ENCODE peak calls at places on chromosomes 16 and 17, in seven cellular contexts. One of them, this sample, is unnamed.

GRCh38 chr16:54720259-54720658 is 210.4 kb upstream of the IRX5 start:
- DNase-seq in lung: peak
- DNase-seq in OCI-LY7: no peak
- DNase-seq in CD8-positive, alpha-beta T cell: no peak
- DNase-seq in CD8-positive, alpha-beta memory T cell: no peak
- DNase-seq in tibial artery: no peak
- DNase-seq in dorsolateral prefrontal cortex: no peak
- DNase-seq in this sample: no peak

GRCh38 chr17:30208214-30208613 is 27.3 kb downstream of the SLC6A4 start:
- DNase-seq in CD8-positive, alpha-beta T cell: no peak
- DNase-seq in dorsolateral prefrontal cortex: no peak
- DNase-seq in OCI-LY7: no peak
- DNase-seq in tibial artery: no peak
- DNase-seq in CD8-positive, alpha-beta memory T cell: no peak
- DNase-seq in lung: no peak
- DNase-seq in this sample: no peak

GRCh38 chr17:30716461-30717289 is 107.8 kb downstream of the CRLF3 start:
- DNase-seq in CD8-positive, alpha-beta T cell: no peak
- DNase-seq in OCI-LY7: peak
- DNase-seq in lung: no peak
- DNase-seq in dorsolateral prefrontal cortex: peak
- DNase-seq in tibial artery: no peak
- DNase-seq in CD8-positive, alpha-beta memory T cell: no peak
- DNase-seq in this sample: no peak

GRCh38 chr16:75732871-75733270 is 6.6 kb upstream of the CPHXL start:
- DNase-seq in lung: no peak
- DNase-seq in CD8-positive, alpha-beta memory T cell: no peak
- DNase-seq in dorsolateral prefrontal cortex: no peak
- DNase-seq in CD8-positive, alpha-beta T cell: no peak
- DNase-seq in OCI-LY7: no peak
- DNase-seq in tibial artery: no peak
- DNase-seq in this sample: no peak

GRCh38 chr17:79438045-79438444 is 172.8 kb downstream of the RBFOX3 start:
- DNase-seq in dorsolateral prefrontal cortex: no peak
- DNase-seq in CD8-positive, alpha-beta memory T cell: no peak
- DNase-seq in OCI-LY7: no peak
- DNase-seq in lung: no peak
- DNase-seq in tibial artery: no peak
- DNase-seq in CD8-positive, alpha-beta T cell: no peak
- DNase-seq in this sample: no peak

GRCh38 chr16:15618392-15618791 is 24.6 kb downstream of the MARF1 start:
- DNase-seq in tibial artery: no peak
- DNase-seq in lung: no peak
- DNase-seq in OCI-LY7: no peak
- DNase-seq in dorsolateral prefrontal cortex: no peak
- DNase-seq in CD8-positive, alpha-beta memory T cell: no peak
- DNase-seq in CD8-positive, alpha-beta T cell: no peak
- DNase-seq in this sample: no peak

GRCh38 chr16:66984902-66985311 is 3.5 kb upstream of the CES4A start:
- DNase-seq in OCI-LY7: no peak
- DNase-seq in CD8-positive, alpha-beta T cell: no peak
- DNase-seq in tibial artery: no peak
- DNase-seq in lung: no peak
- DNase-seq in dorsolateral prefrontal cortex: no peak
- DNase-seq in CD8-positive, alpha-beta memory T cell: no peak
- DNase-seq in this sample: no peak

GRCh38 chr16:70158261-70158939 is 15.2 kb upstream of the CLEC18C start:
- DNase-seq in lung: no peak
- DNase-seq in dorsolateral prefrontal cortex: no peak
- DNase-seq in OCI-LY7: no peak
- DNase-seq in CD8-positive, alpha-beta memory T cell: no peak
- DNase-seq in tibial artery: no peak
- DNase-seq in CD8-positive, alpha-beta T cell: no peak
- DNase-seq in this sample: no peak

GRCh38 chr17:31085563-31085962 is 9.2 kb upstream of the NF1 start:
- DNase-seq in CD8-positive, alpha-beta memory T cell: no peak
- DNase-seq in tibial artery: no peak
- DNase-seq in lung: no peak
- DNase-seq in OCI-LY7: no peak
- DNase-seq in dorsolateral prefrontal cortex: no peak
- DNase-seq in CD8-positive, alpha-beta T cell: no peak
- DNase-seq in this sample: no peak

GRCh38 chr17:290121-290521 is 62.5 kb downstream of the RPH3AL start:
- DNase-seq in tibial artery: peak
- DNase-seq in CD8-positive, alpha-beta T cell: no peak
- DNase-seq in lung: no peak
- DNase-seq in OCI-LY7: no peak
- DNase-seq in CD8-positive, alpha-beta memory T cell: no peak
- DNase-seq in dorsolateral prefrontal cortex: peak
- DNase-seq in this sample: no peak

GRCh38 chr16:66364117-66364958 is 2.2 kb upstream of the CDH5 start:
- DNase-seq in OCI-LY7: no peak
- DNase-seq in CD8-positive, alpha-beta T cell: no peak
- DNase-seq in lung: no peak
- DNase-seq in dorsolateral prefrontal cortex: no peak
- DNase-seq in CD8-positive, alpha-beta memory T cell: no peak
- DNase-seq in tibial artery: peak
- DNase-seq in this sample: no peak

GRCh38 chr16:5252800-5253199 is 155.2 kb upstream of the EEF2KMT start:
- DNase-seq in OCI-LY7: no peak
- DNase-seq in CD8-positive, alpha-beta T cell: no peak
- DNase-seq in dorsolateral prefrontal cortex: no peak
- DNase-seq in tibial artery: no peak
- DNase-seq in lung: no peak
- DNase-seq in CD8-positive, alpha-beta memory T cell: no peak
- DNase-seq in this sample: no peak

GRCh38 chr17:82020874-82021727 is 1.6 kb downstream of the CENPX start:
- DNase-seq in dorsolateral prefrontal cortex: peak
- DNase-seq in tibial artery: peak
- DNase-seq in CD8-positive, alpha-beta T cell: peak
- DNase-seq in lung: peak
- DNase-seq in CD8-positive, alpha-beta memory T cell: peak
- DNase-seq in OCI-LY7: peak
- DNase-seq in this sample: peak

GRCh38 chr17:74493381-74493833 is 27.0 kb downstream of the CD300A start:
- DNase-seq in tibial artery: peak
- DNase-seq in OCI-LY7: peak
- DNase-seq in CD8-positive, alpha-beta memory T cell: peak
- DNase-seq in CD8-positive, alpha-beta T cell: peak
- DNase-seq in dorsolateral prefrontal cortex: peak
- DNase-seq in lung: peak
- DNase-seq in this sample: no peak

GRCh38 chr16:9610727-9611126 is 519.3 kb downstream of the HAPSTR1 start:
- DNase-seq in tibial artery: no peak
- DNase-seq in OCI-LY7: no peak
- DNase-seq in CD8-positive, alpha-beta memory T cell: no peak
- DNase-seq in CD8-positive, alpha-beta T cell: no peak
- DNase-seq in lung: no peak
- DNase-seq in dorsolateral prefrontal cortex: no peak
- DNase-seq in this sample: no peak

GRCh38 chr17:6752068-6752909 is 3.6 kb upstream of the XAF1 start:
- DNase-seq in CD8-positive, alpha-beta memory T cell: no peak
- DNase-seq in tibial artery: peak
- DNase-seq in lung: peak
- DNase-seq in CD8-positive, alpha-beta T cell: no peak
- DNase-seq in dorsolateral prefrontal cortex: no peak
- DNase-seq in OCI-LY7: no peak
- DNase-seq in this sample: no peak

GRCh38 chr16:2904922-2905240 is 6.8 kb upstream of the FLYWCH1 start:
- DNase-seq in CD8-positive, alpha-beta memory T cell: no peak
- DNase-seq in OCI-LY7: no peak
- DNase-seq in CD8-positive, alpha-beta T cell: no peak
- DNase-seq in tibial artery: no peak
- DNase-seq in lung: no peak
- DNase-seq in dorsolateral prefrontal cortex: no peak
- DNase-seq in this sample: no peak
- H3K27ac ChIP-seq in CD8-positive, alpha-beta memory T cell: peak
- H3K27ac ChIP-seq in OCI-LY7: peak
- H3K27ac ChIP-seq in CD8-positive, alpha-beta T cell: peak
- H3K27ac ChIP-seq in tibial artery: peak
- H3K27ac ChIP-seq in lung: peak
- H3K27ac ChIP-seq in dorsolateral prefrontal cortex: peak
- H3K27ac ChIP-seq in this sample: peak

GRCh38 chr17:41711669-41712400 is at the start of gene GAST:
- DNase-seq in lung: no peak
- DNase-seq in OCI-LY7: no peak
- DNase-seq in CD8-positive, alpha-beta memory T cell: no peak
- DNase-seq in tibial artery: no peak
- DNase-seq in dorsolateral prefrontal cortex: no peak
- DNase-seq in CD8-positive, alpha-beta T cell: no peak
- DNase-seq in this sample: no peak

GRCh38 chr17:41718287-41718645 is 6.1 kb downstream of the GAST start:
- DNase-seq in CD8-positive, alpha-beta memory T cell: no peak
- DNase-seq in lung: no peak
- DNase-seq in dorsolateral prefrontal cortex: no peak
- DNase-seq in OCI-LY7: no peak
- DNase-seq in tibial artery: no peak
- DNase-seq in CD8-positive, alpha-beta T cell: no peak
- DNase-seq in this sample: peak

GRCh38 chr17:41717408-41718286 is 5.5 kb downstream of the GAST start:
- DNase-seq in CD8-positive, alpha-beta memory T cell: no peak
- DNase-seq in tibial artery: no peak
- DNase-seq in lung: no peak
- DNase-seq in CD8-positive, alpha-beta T cell: no peak
- DNase-seq in dorsolateral prefrontal cortex: no peak
- DNase-seq in OCI-LY7: no peak
- DNase-seq in this sample: no peak
- H3K27ac ChIP-seq in CD8-positive, alpha-beta memory T cell: no peak
- H3K27ac ChIP-seq in tibial artery: no peak
- H3K27ac ChIP-seq in lung: no peak
- H3K27ac ChIP-seq in CD8-positive, alpha-beta T cell: no peak
- H3K27ac ChIP-seq in dorsolateral prefrontal cortex: no peak
- H3K27ac ChIP-seq in OCI-LY7: no peak
- H3K27ac ChIP-seq in this sample: peak

GRCh38 chr17:80664217-80664780 is 119.7 kb downstream of the RPTOR start:
- DNase-seq in tibial artery: no peak
- DNase-seq in OCI-LY7: no peak
- DNase-seq in lung: no peak
- DNase-seq in CD8-positive, alpha-beta T cell: no peak
- DNase-seq in CD8-positive, alpha-beta memory T cell: no peak
- DNase-seq in dorsolateral prefrontal cortex: no peak
- DNase-seq in this sample: no peak
- H3K27ac ChIP-seq in tibial artery: no peak
- H3K27ac ChIP-seq in OCI-LY7: peak
- H3K27ac ChIP-seq in lung: peak
- H3K27ac ChIP-seq in CD8-positive, alpha-beta T cell: peak
- H3K27ac ChIP-seq in CD8-positive, alpha-beta memory T cell: no peak
- H3K27ac ChIP-seq in dorsolateral prefrontal cortex: no peak
- H3K27ac ChIP-seq in this sample: no peak

GRCh38 chr17:8499614-8500013 is 63.9 kb downstream of the NDEL1 start:
- DNase-seq in CD8-positive, alpha-beta memory T cell: no peak
- DNase-seq in tibial artery: no peak
- DNase-seq in CD8-positive, alpha-beta T cell: no peak
- DNase-seq in dorsolateral prefrontal cortex: no peak
- DNase-seq in OCI-LY7: no peak
- DNase-seq in lung: no peak
- DNase-seq in this sample: no peak

GRCh38 chr17:8503368-8503767 is 67.7 kb downstream of the NDEL1 start:
- DNase-seq in lung: no peak
- DNase-seq in CD8-positive, alpha-beta memory T cell: no peak
- DNase-seq in OCI-LY7: no peak
- DNase-seq in dorsolateral prefrontal cortex: no peak
- DNase-seq in tibial artery: peak
- DNase-seq in CD8-positive, alpha-beta T cell: no peak
- DNase-seq in this sample: no peak

GRCh38 chr17:8503807-8504206 is 68.1 kb downstream of the NDEL1 start:
- DNase-seq in CD8-positive, alpha-beta T cell: no peak
- DNase-seq in dorsolateral prefrontal cortex: no peak
- DNase-seq in CD8-positive, alpha-beta memory T cell: no peak
- DNase-seq in lung: no peak
- DNase-seq in tibial artery: no peak
- DNase-seq in OCI-LY7: no peak
- DNase-seq in this sample: no peak

GRCh38 chr17:8500609-8501008 is 64.9 kb downstream of the NDEL1 start:
- DNase-seq in OCI-LY7: no peak
- DNase-seq in lung: no peak
- DNase-seq in dorsolateral prefrontal cortex: no peak
- DNase-seq in tibial artery: no peak
- DNase-seq in CD8-positive, alpha-beta memory T cell: no peak
- DNase-seq in CD8-positive, alpha-beta T cell: no peak
- DNase-seq in this sample: no peak

DNA sequence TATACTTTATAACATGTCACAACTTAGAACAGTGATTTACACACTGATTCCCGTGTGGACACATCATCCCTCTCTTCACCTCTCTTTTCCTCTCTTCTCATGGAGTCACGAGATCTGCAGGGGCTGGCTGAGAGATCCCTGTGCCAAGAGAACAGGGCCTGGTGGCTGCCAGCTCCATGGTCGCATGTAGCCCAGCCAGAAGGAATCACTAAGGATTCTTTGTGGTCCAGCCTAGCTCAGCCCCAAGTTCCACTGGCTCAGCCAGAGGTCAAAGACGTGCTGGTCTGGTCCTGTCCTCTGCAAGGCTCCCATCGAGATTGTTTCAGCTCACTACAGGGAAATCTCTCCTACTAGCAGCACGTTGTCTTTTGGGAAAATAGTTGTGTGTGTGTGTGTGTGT is 66.4 kb downstream of the NDEL1 start:
- DNase-seq in lung: no peak
- DNase-seq in dorsolateral prefrontal cortex: no peak
- DNase-seq in CD8-positive, alpha-beta memory T cell: no peak
- DNase-seq in CD8-positive, alpha-beta T cell: no peak
- DNase-seq in OCI-LY7: no peak
- DNase-seq in tibial artery: no peak
- DNase-seq in this sample: no peak
- H3K27ac ChIP-seq in lung: no peak
- H3K27ac ChIP-seq in dorsolateral prefrontal cortex: no peak
- H3K27ac ChIP-seq in CD8-positive, alpha-beta memory T cell: no peak
- H3K27ac ChIP-seq in CD8-positive, alpha-beta T cell: no peak
- H3K27ac ChIP-seq in OCI-LY7: no peak
- H3K27ac ChIP-seq in tibial artery: peak
- H3K27ac ChIP-seq in this sample: no peak

GRCh38 chr16:10938844-10939648 is 3.2 kb downstream of the DEXI start:
- DNase-seq in CD8-positive, alpha-beta T cell: no peak
- DNase-seq in lung: no peak
- DNase-seq in CD8-positive, alpha-beta memory T cell: no peak
- DNase-seq in dorsolateral prefrontal cortex: no peak
- DNase-seq in OCI-LY7: no peak
- DNase-seq in tibial artery: no peak
- DNase-seq in this sample: no peak
- H3K27ac ChIP-seq in CD8-positive, alpha-beta T cell: no peak
- H3K27ac ChIP-seq in lung: peak
- H3K27ac ChIP-seq in CD8-positive, alpha-beta memory T cell: no peak
- H3K27ac ChIP-seq in dorsolateral prefrontal cortex: no peak
- H3K27ac ChIP-seq in OCI-LY7: no peak
- H3K27ac ChIP-seq in tibial artery: peak
- H3K27ac ChIP-seq in this sample: peak